ENCODE peak calls at places on chromosomes 7 and 10, in four cellular contexts. F is IMR-90, T is posterior vena cava, K is kidney tubule cell. R is an unnamed sample.
A peak's percentile ranks its signal among the peaks of the same experiment; 100 is the strongest.

GRCh38 chr7:112596260-112596659 is 115.5 kb downstream of the LSMEM1 start:
- DNase-seq in F (no peak), T (no peak), K (no peak), R (no peak)

GRCh38 chr7:40673285-40673684 is 538.5 kb downstream of the SUGCT start:
- DNase-seq in F (peak; percentile 93), T (no peak), K (peak; percentile 5), R (peak; percentile 81)

GRCh38 chr10:93913706-93914105 is 19.9 kb downstream of the SLC35G1 start:
- DNase-seq in F (no peak), T (no peak), K (no peak), R (no peak)

GRCh38 chr10:101619983-101620382 is 31.9 kb downstream of the DPCD start:
- DNase-seq in F (no peak), T (no peak), K (no peak), R (no peak)

GRCh38 chr10:5589963-5590511 is 65.3 kb downstream of the CALML3 start:
- DNase-seq in F (peak; percentile 76), T (peak; percentile 68), K (peak; percentile 76), R (peak; percentile 86)

GRCh38 chr10:125149278-125150047 is 10.9 kb downstream of the CTBP2 start:
- DNase-seq in F (peak; percentile 87), T (no peak), K (peak; percentile 93), R (peak; percentile 61)

GRCh38 chr10:6537704-6538103 is 42.4 kb downstream of the PRKCQ start:
- DNase-seq in F (no peak), T (no peak), K (no peak), R (no peak)

GRCh38 chr7:35749548-35749947 is 51.3 kb upstream of the SEPTIN7 start:
- DNase-seq in F (peak; percentile 23), T (no peak), K (no peak), R (no peak)

GRCh38 chr7:99562832-99563231 is 4.4 kb downstream of the ZNF655 start:
- DNase-seq in F (peak; percentile 100), T (no peak), K (peak; percentile 98), R (peak; percentile 99)

GRCh38 chr10:96440257-96441125 is 73.2 kb downstream of the TLL2 start:
- DNase-seq in F (no peak), T (no peak), K (no peak), R (no peak)

GRCh38 chr10:19817251-19818046 is 1.2 kb downstream of the PLXDC2 start:
- DNase-seq in F (no peak), T (no peak), K (peak; percentile 40), R (no peak)

GRCh38 chr10:100743626-100744135 is 1.7 kb upstream of the PAX2 start:
- DNase-seq in F (peak; percentile 55), T (no peak), K (peak; percentile 93), R (peak; percentile 78)

GRCh38 chr10:47028466-47028865 is 117.2 kb downstream of the PTPN20 start:
- DNase-seq in F (no peak), T (no peak), K (no peak), R (no peak)

GRCh38 chr7:40698214-40698920 is 563.6 kb downstream of the SUGCT start:
- DNase-seq in F (peak; percentile 31), T (no peak), K (no peak), R (no peak)

GRCh38 chr7:43906327-43907010 is at the start of gene URGCP:
- DNase-seq in F (peak; percentile 20), T (peak; percentile 85), K (peak; percentile 57), R (peak; percentile 74)

GRCh38 chr7:151276651-151277590 is 28.4 kb upstream of the SMARCD3 start:
- DNase-seq in F (peak; percentile 65), T (peak; percentile 87), K (peak; percentile 59), R (peak; percentile 82)

GRCh38 chr7:152462995-152463713 is 27.4 kb upstream of the KMT2C start:
- DNase-seq in F (peak; percentile 55), T (no peak), K (peak; percentile 45), R (no peak)

GRCh38 chr7:157497367-157497743 is 160.6 kb downstream of the DNAJB6 start:
- DNase-seq in F (no peak), T (no peak), K (no peak), R (no peak)

GRCh38 chr10:114045071-114045737 is 1.5 kb downstream of the ADRB1 start:
- DNase-seq in F (no peak), T (peak; percentile 83), K (peak; percentile 52), R (no peak)

GRCh38 chr7:149776305-149776704 is 2.9 kb upstream of the ZNF467 start:
- DNase-seq in F (peak; percentile 15), T (peak; percentile 90), K (peak; percentile 71), R (peak; percentile 78)

GRCh38 chr7:36006656-36007229 is 146.3 kb upstream of the EEPD1 start:
- DNase-seq in F (no peak), T (no peak), K (no peak), R (no peak)

GRCh38 chr10:123837771-123838170 is 53.8 kb downstream of the CPXM2 start:
- DNase-seq in F (no peak), T (no peak), K (no peak), R (no peak)

GRCh38 chr10:121580276-121581116 is 17.7 kb downstream of the FGFR2 start:
- DNase-seq in F (no peak), T (no peak), K (peak; percentile 24), R (no peak)

GRCh38 chr10:92567952-92568600 is 5.8 kb downstream of the IDE start:
- DNase-seq in F (peak; percentile 72), T (no peak), K (peak; percentile 70), R (peak; percentile 20)

GRCh38 chr10:42690449-42691360 is 52.3 kb upstream of the ZNF33B start:
- DNase-seq in F (no peak), T (no peak), K (no peak), R (peak; percentile 41)

GRCh38 chr7:85055906-85056305 is 130.9 kb downstream of the SEMA3D start:
- DNase-seq in F (no peak), T (no peak), K (no peak), R (no peak)

GRCh38 chr10:78777466-78778256 is 291.1 kb upstream of the ZMIZ1 start:
- DNase-seq in F (peak; percentile 57), T (peak; percentile 89), K (peak; percentile 30), R (no peak)

GRCh38 chr7:149422914-149423285 is 38.0 kb downstream of the ZNF777 start:
- DNase-seq in F (no peak), T (peak; percentile 80), K (no peak), R (no peak)

GRCh38 chr7:124390301-124390700 is 357.4 kb upstream of the TMEM229A start:
- DNase-seq in F (no peak), T (no peak), K (peak; percentile 1), R (no peak)

GRCh38 chr10:71045188-71045841 is 156.9 kb upstream of the PCBD1 start:
- DNase-seq in F (no peak), T (peak; percentile 79), K (no peak), R (no peak)

GRCh38 chr10:12825255-12825654 is 176.3 kb downstream of the CCDC3 start:
- DNase-seq in F (peak; percentile 81), T (no peak), K (no peak), R (no peak)